ENCODE peak calls at places on chromosomes 1 and 21, in eight cellular contexts. K is cardiac fibroblast; Z is H54; C is activated CD4-positive, CD25-positive, alpha-beta regulatory T cell; P is cardiac muscle cell; Q is esophagus squamous epithelium; R is stimulated activated CD4-positive, alpha-beta T cell treated with anti-CD3 and anti-CD28 coated beads, Interleukin-15, amount 100 ng/mL, for 1 hour; L is fibroblast of the aortic adventitia. D is an unnamed sample.

GRCh38 chr21:42988234-42988965 is 14.0 kb downstream of the PKNOX1 start:
- DNase-seq in K (peak; percentile 40), R (no peak), Q (no peak), Z (no peak), L (peak; percentile 67), C (no peak), P (no peak), D (no peak)

GRCh38 chr1:111963985-111964738 is 25.3 kb downstream of the KCND3 start:
- DNase-seq in L (no peak), C (no peak), R (no peak), K (no peak), P (no peak), Z (no peak), Q (no peak), D (no peak)

GRCh38 chr1:51234721-51235425 is 1.2 kb upstream of the RNF11 start:
- DNase-seq in Z (no peak), P (peak; percentile 34), L (no peak), Q (peak; percentile 24), R (no peak), C (peak; percentile 14), K (peak; percentile 64), D (no peak)

GRCh38 chr1:201085902-201086735 is 26.1 kb downstream of the CACNA1S start:
- DNase-seq in P (peak; percentile 70), C (no peak), R (no peak), L (peak; percentile 41), Q (no peak), K (peak; percentile 52), Z (peak; percentile 87), D (no peak)

GRCh38 chr1:65176571-65176970 is 28.6 kb downstream of the AK4 start:
- DNase-seq in C (no peak), P (no peak), L (no peak), K (no peak), Q (no peak), R (no peak), Z (no peak), D (no peak)

GRCh38 chr1:15188145-15188544 is 34.6 kb downstream of the TMEM51 start:
- DNase-seq in P (no peak), Q (no peak), R (no peak), L (no peak), C (no peak), Z (no peak), K (no peak), D (no peak)

GRCh38 chr21:38468989-38469388 is 29.3 kb downstream of the ERG start:
- DNase-seq in Z (no peak), P (no peak), L (no peak), K (no peak), C (no peak), Q (no peak), R (no peak), D (no peak)

GRCh38 chr1:206986402-206986801 is 16.1 kb upstream of the FCAMR start:
- DNase-seq in Q (no peak), Z (no peak), L (no peak), P (no peak), K (no peak), C (no peak), R (no peak), D (no peak)

GRCh38 chr1:107250169-107250568 is 109.3 kb downstream of the NTNG1 start:
- DNase-seq in Q (no peak), Z (no peak), R (no peak), P (no peak), L (no peak), C (no peak), K (no peak), D (no peak)

GRCh38 chr1:92832537-92833160 is 809 bp downstream of the RPL5 start:
- DNase-seq in Q (no peak), R (no peak), Z (no peak), P (no peak), C (no peak), L (peak; percentile 49), K (no peak), D (no peak)

GRCh38 chr1:227947678-227948492 is at the start of gene WNT9A:
- DNase-seq in P (peak; percentile 92), L (peak; percentile 60), R (no peak), Q (no peak), C (no peak), Z (peak; percentile 81), K (peak; percentile 33), D (no peak)

GRCh38 chr1:113940365-113941244 is 11.5 kb downstream of the HIPK1 start:
- DNase-seq in P (no peak), R (no peak), Q (no peak), Z (no peak), C (no peak), L (no peak), K (no peak), D (no peak)

GRCh38 chr21:33384851-33385331 is 18.3 kb upstream of the IFNGR2 start:
- DNase-seq in K (no peak), L (no peak), C (no peak), R (no peak), P (no peak), Q (no peak), Z (no peak), D (no peak)

GRCh38 chr1:56639210-56639609 is 5.9 kb upstream of the PRKAA2 start:
- DNase-seq in Z (no peak), C (no peak), P (no peak), K (no peak), Q (no peak), L (no peak), R (no peak), D (no peak)

GRCh38 chr1:209612646-209613350 is 29.3 kb downstream of the CAMK1G start:
- DNase-seq in K (no peak), L (no peak), R (no peak), P (no peak), C (no peak), Z (no peak), Q (no peak), D (no peak)

GRCh38 chr1:169816617-169817016 is 21.9 kb upstream of the METTL18 start:
- DNase-seq in Q (no peak), R (no peak), K (no peak), L (no peak), P (no peak), Z (no peak), C (no peak), D (no peak)

GRCh38 chr1:19361231-19362147 is 49.4 kb downstream of the SLC66A1 start:
- DNase-seq in C (no peak), P (no peak), Z (no peak), R (no peak), L (peak; percentile 65), Q (no peak), K (peak; percentile 27), D (no peak)

GRCh38 chr1:247385283-247385682 is 30.7 kb upstream of the NLRP3 start:
- DNase-seq in K (peak; percentile 63), Z (peak; percentile 36), R (no peak), C (no peak), Q (no peak), P (no peak), L (peak; percentile 17), D (peak; percentile 83)

GRCh38 chr1:36322786-36323635 is 434 bp downstream of the EVA1B start:
- DNase-seq in P (no peak), C (no peak), K (peak; percentile 71), Q (no peak), L (peak; percentile 58), Z (no peak), R (no peak), D (peak; percentile 45)

GRCh38 chr1:233668146-233668724 is 54.3 kb downstream of the KCNK1 start:
- DNase-seq in Z (no peak), K (peak; percentile 18), R (no peak), P (no peak), L (peak; percentile 75), C (no peak), Q (no peak), D (no peak)

GRCh38 chr1:150127868-150128267 is 21.8 kb upstream of the PLEKHO1 start:
- DNase-seq in K (peak; percentile 40), Z (no peak), L (no peak), C (no peak), Q (no peak), P (no peak), R (no peak), D (no peak)